ENCODE peak calls at places on chromosomes 3 and 15, in seven cellular contexts. X is Peyer's patch, D is ovary, G is gastrocnemius medialis, E is breast epithelium, I is body of pancreas, S is heart left ventricle. Z is an unnamed sample. For H3K36me3, the result is how much of the 10 kb centered on the place peaks cover.

GRCh38 chr3:115784739-115785571 is 161.6 kb downstream of the GAP43 start:
- DNase-seq in X (no peak), D (no peak), G (no peak), E (no peak), I (no peak), S (no peak), Z (no peak)

GRCh38 chr3:34033840-34034239 is 235.4 kb downstream of the PDCD6IP start:
- DNase-seq in X (no peak), D (no peak), G (no peak), E (no peak), I (no peak), S (no peak), Z (no peak)

GRCh38 chr3:50473768-50474167 is 29.7 kb downstream of the CACNA2D2 start:
- DNase-seq in X (no peak), D (no peak), G (no peak), E (peak), I (peak), S (no peak), Z (no peak)

GRCh38 chr3:190265795-190266194 is 56.5 kb downstream of the CLDN1 start:
- DNase-seq in X (peak), D (no peak), G (no peak), E (peak), I (peak), S (no peak), Z (no peak)

GRCh38 chr15:73273181-73274002 is 95.4 kb downstream of the HCN4 start:
- DNase-seq in X (peak), D (peak), G (peak), E (peak), I (peak), S (peak), Z (no peak)

GRCh38 chr15:34472947-34473346 is 35.3 kb upstream of the GOLGA8A start:
- DNase-seq in X (no peak), D (no peak), G (no peak), E (no peak), I (no peak), S (no peak), Z (no peak)

GRCh38 chr3:23002846-23003800 is 200.0 kb upstream of the UBE2E2 start:
- DNase-seq in X (no peak), D (no peak), G (peak), E (no peak), I (peak), S (peak), Z (no peak)

GRCh38 chr3:171256445-171257250 is 203.6 kb downstream of the TNIK start:
- DNase-seq in X (no peak), D (no peak), G (no peak), E (no peak), I (no peak), S (no peak), Z (no peak)

GRCh38 chr15:85116925-85117646 is 135.4 kb downstream of the PDE8A start:
- DNase-seq in X (no peak), D (no peak), G (no peak), E (no peak), I (no peak), S (no peak), Z (no peak)

GRCh38 chr3:68448510-68449383 is 483.6 kb downstream of the TAFA4 start:
- DNase-seq in X (no peak), D (no peak), G (no peak), E (no peak), I (no peak), S (no peak), Z (no peak)

GRCh38 chr15:63025460-63025859 is 17.1 kb upstream of the TPM1 start:
- DNase-seq in X (no peak), D (no peak), G (no peak), E (no peak), I (no peak), S (no peak), Z (no peak)

GRCh38 chr15:72285927-72286516 is 13.7 kb upstream of the PARP6 start:
- DNase-seq in X (peak), D (no peak), G (peak), E (no peak), I (peak), S (peak), Z (no peak)

GRCh38 chr3:20041197-20041780 is 1.0 kb downstream of the KAT2B start:
- DNase-seq in X (peak), D (peak), G (peak), E (peak), I (peak), S (peak), Z (peak)

GRCh38 chr3:184565421-184566211 is 4.0 kb downstream of the EPHB3 start:
- DNase-seq in X (peak), D (peak), G (no peak), E (peak), I (peak), S (no peak), Z (no peak)

GRCh38 chr3:70247955-70248354 is 64.5 kb downstream of the MDFIC2 start:
- DNase-seq in X (no peak), D (no peak), G (no peak), E (no peak), I (no peak), S (no peak), Z (no peak)

GRCh38 chr3:16109929-16110328 is 64.6 kb upstream of the GALNT15 start:
- DNase-seq in X (no peak), D (no peak), G (no peak), E (no peak), I (no peak), S (no peak), Z (no peak)

GRCh38 chr3:16112910-16113504 is 61.5 kb upstream of the GALNT15 start:
- DNase-seq in X (no peak), D (no peak), G (no peak), E (no peak), I (no peak), S (no peak), Z (no peak)

GRCh38 chr3:16114381-16114916 is 60.0 kb upstream of the GALNT15 start:
- DNase-seq in X (no peak), D (no peak), G (no peak), E (no peak), I (no peak), S (no peak), Z (no peak)

GRCh38 chr3:16114930-16115329 is 59.5 kb upstream of the GALNT15 start:
- DNase-seq in X (no peak), D (no peak), G (no peak), E (no peak), I (no peak), S (no peak), Z (no peak)

DNA sequence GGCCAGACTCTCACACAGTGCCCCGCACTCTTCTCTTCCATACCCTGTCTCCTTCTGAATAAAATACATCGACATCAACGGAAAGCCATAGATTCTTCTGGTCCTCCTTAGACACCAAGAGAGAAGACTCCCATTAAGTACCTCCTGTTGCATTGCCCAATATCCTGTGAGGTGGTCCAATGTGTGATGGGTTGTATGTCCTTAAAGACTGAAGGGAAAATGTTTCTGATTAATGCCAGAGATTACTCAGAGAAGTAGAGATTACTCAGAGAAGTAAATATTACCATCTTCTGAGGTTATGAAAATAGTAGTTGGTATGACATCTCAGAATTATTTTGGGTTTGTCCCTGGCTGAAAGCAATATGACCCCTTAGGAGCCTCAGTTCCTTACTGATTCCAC is 60.8 kb upstream of the GALNT15 start:
- DNase-seq in X (no peak), D (no peak), G (no peak), E (no peak), I (no peak), S (no peak), Z (no peak)
- H3K27ac ChIP-seq in X (no peak), D (no peak), G (peak), E (peak), I (no peak), S (no peak), Z (peak)

GRCh38 chr3:39186692-39187151 is 5.7 kb downstream of the XIRP1 start:
- DNase-seq in X (peak), D (no peak), G (no peak), E (no peak), I (no peak), S (no peak), Z (no peak)
- TF ChIP-seq POLR2A in X (no peak), D (no peak), G (no peak), E (no peak), I (no peak), S (no peak), Z (no peak)

DNA sequence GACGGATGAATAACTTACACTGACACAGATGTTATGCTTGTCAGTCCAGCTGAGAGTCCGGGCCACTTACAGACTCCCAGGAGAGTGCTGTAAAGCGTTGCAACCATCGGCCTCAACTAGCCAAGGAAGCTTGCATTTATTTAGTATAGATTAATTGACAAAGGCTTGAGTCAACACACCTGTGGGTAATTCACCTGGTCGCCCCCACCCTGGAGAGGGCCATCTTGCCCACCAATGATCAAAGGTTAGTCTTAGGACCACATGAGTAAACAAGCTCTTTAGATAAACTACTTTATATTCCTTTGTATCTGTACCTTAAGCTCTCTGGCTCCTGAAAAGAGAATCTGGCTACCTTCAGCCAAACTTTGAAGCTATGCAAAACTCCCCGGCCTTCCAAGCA is 51.0 kb downstream of the PAK2 start:
- DNase-seq in X (no peak), D (no peak), G (no peak), E (no peak), I (no peak), S (no peak), Z (no peak)
- H3K36me3 ChIP-seq in X (under half), D (under half), G (under half), E (under half), I (under half), S (under half), Z (under half)

GRCh38 chr3:8445861-8446260 is 55.8 kb upstream of the LMCD1 start:
- DNase-seq in X (no peak), D (no peak), G (no peak), E (no peak), I (no peak), S (peak), Z (no peak)

GRCh38 chr3:8441969-8442559 is 59.6 kb upstream of the LMCD1 start:
- DNase-seq in X (no peak), D (peak), G (no peak), E (no peak), I (no peak), S (peak), Z (no peak)

GRCh38 chr3:8443829-8444791 is 57.5 kb upstream of the LMCD1 start:
- DNase-seq in X (peak), D (peak), G (peak), E (peak), I (peak), S (peak), Z (peak)

GRCh38 chr3:8444883-8445282 is 56.7 kb upstream of the LMCD1 start:
- DNase-seq in X (no peak), D (no peak), G (no peak), E (no peak), I (no peak), S (no peak), Z (no peak)

GRCh38 chr3:8442993-8443670 is 58.5 kb upstream of the LMCD1 start:
- DNase-seq in X (no peak), D (no peak), G (no peak), E (no peak), I (no peak), S (no peak), Z (no peak)
- H3K27ac ChIP-seq in X (no peak), D (no peak), G (peak), E (peak), I (peak), S (peak), Z (no peak)

GRCh38 chr3:129628169-129628522 is 21.7 kb upstream of the PLXND1 start:
- DNase-seq in X (no peak), D (no peak), G (no peak), E (no peak), I (no peak), S (no peak), Z (no peak)

GRCh38 chr3:129629011-129629410 is 22.5 kb upstream of the PLXND1 start:
- DNase-seq in X (no peak), D (no peak), G (no peak), E (no peak), I (no peak), S (no peak), Z (no peak)

GRCh38 chr3:129625071-129625874 is 18.8 kb upstream of the PLXND1 start:
- DNase-seq in X (no peak), D (peak), G (no peak), E (peak), I (no peak), S (no peak), Z (no peak)

GRCh38 chr3:129626744-129627349 is 20.4 kb upstream of the PLXND1 start:
- DNase-seq in X (peak), D (peak), G (peak), E (peak), I (peak), S (peak), Z (peak)

DNA sequence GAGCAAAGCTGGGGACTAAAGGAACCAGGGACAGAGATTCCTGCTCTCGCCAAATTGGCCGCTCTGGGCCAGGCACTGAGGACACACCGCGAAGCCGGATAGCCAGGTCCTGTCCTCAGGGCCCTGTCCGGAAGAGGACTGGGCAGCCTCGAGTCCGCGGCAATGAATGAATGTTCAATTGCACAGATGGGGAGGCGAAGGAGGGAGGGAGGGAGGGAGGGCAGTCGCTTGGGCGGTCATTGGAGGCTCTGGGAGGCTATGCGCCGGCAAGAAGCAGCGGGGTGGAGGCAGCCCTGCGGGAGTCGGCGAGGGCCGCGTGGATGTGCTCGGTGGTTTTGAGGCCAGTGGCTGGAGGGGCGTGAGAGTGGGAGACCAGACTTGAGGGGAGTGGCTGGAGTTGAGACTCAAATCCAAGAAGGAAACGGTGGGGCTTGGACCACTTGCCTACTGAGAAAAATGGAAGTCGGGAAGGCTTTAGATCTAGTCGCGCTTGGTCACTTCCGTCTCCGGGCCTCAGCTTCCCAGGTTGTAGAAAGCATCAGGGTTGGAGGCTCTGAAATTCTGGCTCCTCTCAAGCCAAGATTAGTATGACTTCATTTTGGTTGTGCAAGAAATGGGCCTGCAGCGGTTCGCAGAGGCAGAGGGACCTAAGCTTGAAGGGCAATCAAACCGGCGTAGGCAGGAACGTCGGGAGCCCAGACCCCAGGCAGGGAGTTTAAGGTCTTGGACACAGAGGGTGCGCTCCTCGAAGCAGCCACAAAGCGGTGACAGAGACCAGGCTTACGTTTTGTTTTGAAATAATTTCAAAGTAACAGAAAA is 21.1 kb upstream of the PLXND1 start:
- DNase-seq in X (peak), D (peak), G (peak), E (peak), I (peak), S (peak), Z (peak)
- TF ChIP-seq POLR2A in X (no peak), D (peak), G (no peak), E (no peak), I (no peak), S (no peak), Z (peak)

GRCh38 chr15:77044228-77045042 is 26.5 kb downstream of the TSPAN3 start:
- DNase-seq in X (no peak), D (no peak), G (no peak), E (no peak), I (no peak), S (no peak), Z (no peak)

GRCh38 chr15:77047013-77047412 is 23.9 kb downstream of the TSPAN3 start:
- DNase-seq in X (no peak), D (no peak), G (no peak), E (no peak), I (no peak), S (no peak), Z (no peak)

GRCh38 chr15:77042955-77043920 is 27.7 kb downstream of the TSPAN3 start:
- DNase-seq in X (no peak), D (no peak), G (no peak), E (no peak), I (no peak), S (no peak), Z (no peak)

GRCh38 chr15:77048135-77048866 is 22.6 kb downstream of the TSPAN3 start:
- DNase-seq in X (no peak), D (no peak), G (no peak), E (no peak), I (no peak), S (no peak), Z (no peak)

DNA sequence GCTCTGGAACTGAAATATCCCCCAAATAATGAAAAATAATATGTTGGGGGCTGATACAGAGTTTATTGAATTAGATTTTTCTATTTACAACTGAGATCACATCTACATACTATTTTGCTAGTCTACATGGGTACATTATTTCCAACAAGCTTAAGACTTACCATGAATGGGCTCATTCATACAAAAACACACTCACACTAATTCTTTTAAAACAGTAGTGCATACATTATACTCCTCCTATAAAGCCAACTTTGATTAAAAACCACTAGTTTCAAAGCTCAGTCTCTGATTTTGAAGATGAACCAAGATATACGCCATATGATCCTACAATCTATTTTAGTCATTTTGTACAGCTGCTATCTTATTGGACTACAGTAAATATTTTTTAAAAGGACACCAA is 24.9 kb downstream of the TSPAN3 start:
- DNase-seq in X (no peak), D (no peak), G (no peak), E (no peak), I (no peak), S (no peak), Z (no peak)
- H3K36me3 ChIP-seq in X (under half), D (under half), G (under half), E (under half), I (under half), S (half or more), Z (under half)

GRCh38 chr3:13345284-13345683 is 74.8 kb downstream of the NUP210 start:
- DNase-seq in X (no peak), D (no peak), G (no peak), E (no peak), I (no peak), S (no peak), Z (no peak)

GRCh38 chr3:13344663-13345062 is 75.5 kb downstream of the NUP210 start:
- DNase-seq in X (no peak), D (no peak), G (no peak), E (no peak), I (no peak), S (no peak), Z (no peak)

GRCh38 chr3:13346481-13347389 is 73.4 kb downstream of the NUP210 start:
- DNase-seq in X (peak), D (no peak), G (peak), E (no peak), I (peak), S (peak), Z (no peak)

GRCh38 chr3:13347390-13347966 is 72.6 kb downstream of the NUP210 start:
- DNase-seq in X (no peak), D (no peak), G (no peak), E (no peak), I (no peak), S (peak), Z (no peak)

DNA sequence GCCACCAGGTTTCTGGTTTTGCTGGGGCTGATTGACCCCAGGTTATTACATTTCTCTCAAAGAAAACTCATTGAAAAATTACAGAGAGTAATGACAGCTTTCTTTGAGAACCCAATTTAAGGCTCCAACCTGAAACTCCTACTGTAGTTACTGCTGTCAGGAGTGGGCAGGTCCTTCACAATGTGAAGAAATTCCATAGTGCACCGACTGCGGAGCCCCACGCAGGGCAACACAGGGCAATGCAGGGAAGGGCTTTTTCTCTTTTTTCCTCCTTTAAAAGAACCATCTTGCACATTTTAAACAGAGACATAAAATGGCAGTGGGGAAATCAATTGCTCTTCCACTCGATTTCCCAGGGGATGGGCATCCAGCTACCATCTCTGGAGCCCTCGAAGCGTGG is 74.3 kb downstream of the NUP210 start:
- DNase-seq in X (no peak), D (no peak), G (no peak), E (no peak), I (no peak), S (no peak), Z (no peak)
- H3K27ac ChIP-seq in X (no peak), D (no peak), G (no peak), E (no peak), I (no peak), S (no peak), Z (no peak)

GRCh38 chr15:44722011-44722410 is 10.7 kb downstream of the B2M start:
- DNase-seq in X (no peak), D (no peak), G (no peak), E (no peak), I (no peak), S (no peak), Z (no peak)
- TF ChIP-seq POLR2A in X (no peak), D (no peak), G (no peak), E (no peak), I (no peak), S (no peak), Z (no peak)

GRCh38 chr15:90729266-90729665 is 12.1 kb downstream of the BLM start:
- DNase-seq in X (no peak), D (no peak), G (no peak), E (no peak), I (no peak), S (no peak), Z (no peak)
- H3K36me3 ChIP-seq in X (under half), D (under half), G (under half), E (under half), I (under half), S (under half), Z (under half)

GRCh38 chr3:29466442-29466841 is 185.6 kb downstream of the RBMS3 start:
- DNase-seq in X (no peak), D (no peak), G (no peak), E (no peak), I (no peak), S (no peak), Z (no peak)
- H3K27ac ChIP-seq in X (no peak), D (no peak), G (no peak), E (peak), I (no peak), S (no peak), Z (no peak)